ENCODE peak calls at places on chromosome 20, in seven cellular contexts. One of them, this sample, is unnamed.

GRCh38 chr20:57435498-57436222 is 44.5 kb downstream of the RBM38 start:
- DNase-seq in left ventricle myocardium inferior: peak; percentile 69
- DNase-seq in upper lobe of left lung: peak; percentile 86
- DNase-seq in lower lobe of right lung: peak; percentile 87
- DNase-seq in endodermal cell: peak; percentile 72
- DNase-seq in OCI-LY7: peak; percentile 76
- DNase-seq in pancreas: peak; percentile 79
- DNase-seq in this sample: no peak

GRCh38 chr20:54704032-54704635 is 228.7 kb downstream of the DOK5 start:
- DNase-seq in upper lobe of left lung: no peak
- DNase-seq in endodermal cell: no peak
- DNase-seq in lower lobe of right lung: no peak
- DNase-seq in OCI-LY7: no peak
- DNase-seq in pancreas: no peak
- DNase-seq in left ventricle myocardium inferior: no peak
- DNase-seq in this sample: no peak

GRCh38 chr20:59948212-59948611 is 8.0 kb downstream of the FAM217B start:
- DNase-seq in OCI-LY7: no peak
- DNase-seq in upper lobe of left lung: no peak
- DNase-seq in pancreas: no peak
- DNase-seq in lower lobe of right lung: no peak
- DNase-seq in endodermal cell: no peak
- DNase-seq in left ventricle myocardium inferior: no peak
- DNase-seq in this sample: no peak

GRCh38 chr20:9886227-9886626 is 47.4 kb upstream of the PAK5 start:
- DNase-seq in pancreas: no peak
- DNase-seq in left ventricle myocardium inferior: no peak
- DNase-seq in upper lobe of left lung: no peak
- DNase-seq in OCI-LY7: no peak
- DNase-seq in lower lobe of right lung: no peak
- DNase-seq in endodermal cell: no peak
- DNase-seq in this sample: no peak

GRCh38 chr20:6654490-6655247 is 112.8 kb upstream of the BMP2 start:
- DNase-seq in OCI-LY7: no peak
- DNase-seq in endodermal cell: no peak
- DNase-seq in lower lobe of right lung: no peak
- DNase-seq in pancreas: no peak
- DNase-seq in upper lobe of left lung: no peak
- DNase-seq in left ventricle myocardium inferior: no peak
- DNase-seq in this sample: no peak

GRCh38 chr20:50138479-50139393 is 14.8 kb downstream of the PEDS1 start:
- DNase-seq in pancreas: no peak
- DNase-seq in upper lobe of left lung: no peak
- DNase-seq in lower lobe of right lung: no peak
- DNase-seq in left ventricle myocardium inferior: no peak
- DNase-seq in endodermal cell: peak; percentile 69
- DNase-seq in OCI-LY7: no peak
- DNase-seq in this sample: no peak

GRCh38 chr20:42494290-42494689 is 695.4 kb downstream of the PTPRT start:
- DNase-seq in left ventricle myocardium inferior: no peak
- DNase-seq in OCI-LY7: no peak
- DNase-seq in endodermal cell: no peak
- DNase-seq in lower lobe of right lung: no peak
- DNase-seq in upper lobe of left lung: no peak
- DNase-seq in pancreas: no peak
- DNase-seq in this sample: no peak

GRCh38 chr20:17611290-17611539 is 41.3 kb downstream of the DSTN start:
- DNase-seq in endodermal cell: peak; percentile 81
- DNase-seq in OCI-LY7: no peak
- DNase-seq in lower lobe of right lung: no peak
- DNase-seq in left ventricle myocardium inferior: no peak
- DNase-seq in pancreas: no peak
- DNase-seq in upper lobe of left lung: no peak
- DNase-seq in this sample: no peak

GRCh38 chr20:10218536-10219451 is at the start of gene SNAP25:
- DNase-seq in upper lobe of left lung: no peak
- DNase-seq in left ventricle myocardium inferior: no peak
- DNase-seq in OCI-LY7: no peak
- DNase-seq in endodermal cell: peak; percentile 95
- DNase-seq in lower lobe of right lung: no peak
- DNase-seq in pancreas: peak; percentile 37
- DNase-seq in this sample: no peak

GRCh38 chr20:49313271-49313670 is 35.4 kb upstream of the ZNFX1 start:
- DNase-seq in lower lobe of right lung: no peak
- DNase-seq in pancreas: no peak
- DNase-seq in endodermal cell: no peak
- DNase-seq in upper lobe of left lung: no peak
- DNase-seq in left ventricle myocardium inferior: no peak
- DNase-seq in OCI-LY7: no peak
- DNase-seq in this sample: no peak

GRCh38 chr20:62595491-62595890 is 46.8 kb upstream of the SLCO4A1 start:
- DNase-seq in upper lobe of left lung: peak; percentile 53
- DNase-seq in OCI-LY7: no peak
- DNase-seq in endodermal cell: no peak
- DNase-seq in pancreas: peak; percentile 40
- DNase-seq in left ventricle myocardium inferior: peak; percentile 57
- DNase-seq in lower lobe of right lung: no peak
- DNase-seq in this sample: no peak

GRCh38 chr20:26209171-26209941 is 512.7 kb upstream of the ZNF337 start:
- DNase-seq in endodermal cell: peak; percentile 76
- DNase-seq in lower lobe of right lung: peak; percentile 52
- DNase-seq in upper lobe of left lung: peak; percentile 21
- DNase-seq in OCI-LY7: no peak
- DNase-seq in left ventricle myocardium inferior: no peak
- DNase-seq in pancreas: no peak
- DNase-seq in this sample: no peak
- H3K4me3 ChIP-seq in endodermal cell: peak overlapping the region; percentile 56
- H3K4me3 ChIP-seq in lower lobe of right lung: peak overlapping the region; percentile 52
- H3K4me3 ChIP-seq in upper lobe of left lung: peak overlapping the region; percentile 54
- H3K4me3 ChIP-seq in OCI-LY7: no peak overlapping the region
- H3K4me3 ChIP-seq in left ventricle myocardium inferior: peak overlapping the region; percentile 56
- H3K4me3 ChIP-seq in pancreas: no peak overlapping the region
- H3K4me3 ChIP-seq in this sample: peak overlapping the region; percentile 44

DNA sequence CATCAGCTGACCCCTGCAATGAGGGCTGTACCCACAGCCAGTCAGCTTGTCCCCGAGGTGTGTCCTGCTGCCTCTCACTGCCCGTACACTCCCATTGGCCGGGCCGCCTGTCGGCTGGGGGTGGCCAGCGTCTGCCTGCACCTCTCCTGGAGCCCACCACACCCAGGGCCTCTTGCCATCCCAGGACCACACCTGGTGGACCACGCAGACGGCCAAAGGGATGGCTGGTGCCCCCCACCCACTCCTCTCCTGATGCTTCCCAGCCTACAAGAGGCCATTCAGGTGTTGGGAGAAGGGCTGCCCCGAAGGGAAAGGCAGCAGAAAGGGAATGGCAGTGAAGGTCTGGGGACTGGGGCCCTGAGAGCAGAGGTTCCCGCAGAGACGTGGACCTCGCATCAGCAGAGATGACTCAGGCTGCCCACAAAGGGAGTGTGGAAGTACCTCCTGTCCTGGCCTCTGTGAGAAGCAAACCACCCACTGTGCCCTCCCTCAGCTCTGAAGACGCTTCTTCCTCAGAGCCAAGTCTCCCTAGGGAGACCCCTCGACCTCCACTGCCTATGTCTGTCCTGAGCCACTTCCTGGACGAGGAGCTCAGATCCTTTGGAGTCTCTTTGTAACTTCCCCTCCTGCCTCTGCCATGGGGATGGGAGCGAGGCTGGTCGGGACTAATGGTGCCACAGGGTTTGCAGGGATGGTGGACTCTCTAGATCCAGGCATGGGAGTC is 60.9 kb downstream of the PYGB start:
- DNase-seq in pancreas: no peak
- DNase-seq in OCI-LY7: no peak
- DNase-seq in endodermal cell: no peak
- DNase-seq in left ventricle myocardium inferior: no peak
- DNase-seq in upper lobe of left lung: peak; percentile 48
- DNase-seq in lower lobe of right lung: peak; percentile 49
- DNase-seq in this sample: no peak
- H3K4me1 ChIP-seq in pancreas: no peaks in the 10 kb centered on the region
- H3K4me1 ChIP-seq in OCI-LY7: no peaks in the 10 kb centered on the region
- H3K4me1 ChIP-seq in endodermal cell: no peaks in the 10 kb centered on the region
- H3K4me1 ChIP-seq in left ventricle myocardium inferior: peaks cover 29% of the 10 kb centered on the region
- H3K4me1 ChIP-seq in upper lobe of left lung: peaks cover 25% of the 10 kb centered on the region
- H3K4me1 ChIP-seq in lower lobe of right lung: peaks cover 25% of the 10 kb centered on the region
- H3K4me1 ChIP-seq in this sample: peaks cover 23% of the 10 kb centered on the region

GRCh38 chr20:25539742-25540201 is 45.6 kb downstream of the NINL start:
- DNase-seq in lower lobe of right lung: no peak
- DNase-seq in OCI-LY7: no peak
- DNase-seq in pancreas: no peak
- DNase-seq in endodermal cell: no peak
- DNase-seq in left ventricle myocardium inferior: no peak
- DNase-seq in upper lobe of left lung: no peak
- DNase-seq in this sample: no peak

GRCh38 chr20:25541676-25542075 is 43.7 kb downstream of the NINL start:
- DNase-seq in lower lobe of right lung: no peak
- DNase-seq in upper lobe of left lung: no peak
- DNase-seq in endodermal cell: no peak
- DNase-seq in OCI-LY7: no peak
- DNase-seq in pancreas: no peak
- DNase-seq in left ventricle myocardium inferior: no peak
- DNase-seq in this sample: no peak

GRCh38 chr20:25538838-25539665 is 46.3 kb downstream of the NINL start:
- DNase-seq in left ventricle myocardium inferior: peak; percentile 40
- DNase-seq in endodermal cell: no peak
- DNase-seq in OCI-LY7: no peak
- DNase-seq in pancreas: no peak
- DNase-seq in upper lobe of left lung: peak; percentile 50
- DNase-seq in lower lobe of right lung: no peak
- DNase-seq in this sample: no peak

GRCh38 chr20:25537890-25538289 is 47.4 kb downstream of the NINL start:
- DNase-seq in endodermal cell: no peak
- DNase-seq in OCI-LY7: no peak
- DNase-seq in upper lobe of left lung: no peak
- DNase-seq in lower lobe of right lung: no peak
- DNase-seq in pancreas: no peak
- DNase-seq in left ventricle myocardium inferior: no peak
- DNase-seq in this sample: no peak

GRCh38 chr20:25540273-25540672 is 45.1 kb downstream of the NINL start:
- DNase-seq in OCI-LY7: no peak
- DNase-seq in lower lobe of right lung: no peak
- DNase-seq in upper lobe of left lung: peak; percentile 54
- DNase-seq in endodermal cell: peak; percentile 75
- DNase-seq in pancreas: no peak
- DNase-seq in left ventricle myocardium inferior: peak; percentile 38
- DNase-seq in this sample: no peak
- TF ChIP-seq CTCF in OCI-LY7: peak; percentile 26
- TF ChIP-seq CTCF in lower lobe of right lung: peak; percentile 30
- TF ChIP-seq CTCF in upper lobe of left lung: no peak
- TF ChIP-seq CTCF in endodermal cell: peak; percentile 64
- TF ChIP-seq CTCF in pancreas: no peak
- TF ChIP-seq CTCF in left ventricle myocardium inferior: peak; percentile 60
- TF ChIP-seq CTCF in this sample: peak; percentile 20

DNA sequence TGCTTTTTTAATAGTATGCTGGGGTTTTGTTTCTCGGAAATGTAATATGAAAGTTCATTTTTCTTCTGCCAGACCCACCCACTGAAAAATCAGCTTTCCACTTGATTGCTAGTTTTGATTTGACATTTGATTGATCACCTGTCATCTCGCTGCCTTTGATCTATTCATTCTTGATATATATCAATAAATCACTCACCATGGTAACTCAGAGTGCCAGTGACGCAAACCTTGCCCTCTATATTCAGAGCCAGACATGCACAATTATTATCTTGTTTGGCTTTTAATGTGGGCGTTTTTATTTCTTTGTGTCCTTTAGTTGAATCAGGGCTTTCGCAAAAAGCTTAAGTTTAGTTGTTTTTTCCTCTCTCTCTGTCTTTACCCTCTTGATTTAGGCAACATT is 2.0 kb downstream of the TSHZ2 start:
- DNase-seq in upper lobe of left lung: no peak
- DNase-seq in left ventricle myocardium inferior: no peak
- DNase-seq in endodermal cell: no peak
- DNase-seq in pancreas: no peak
- DNase-seq in OCI-LY7: no peak
- DNase-seq in lower lobe of right lung: no peak
- DNase-seq in this sample: peak; percentile 75
- H3K4me3 ChIP-seq in upper lobe of left lung: peak overlapping the region; percentile 49
- H3K4me3 ChIP-seq in left ventricle myocardium inferior: peak overlapping the region; percentile 70
- H3K4me3 ChIP-seq in endodermal cell: no peak overlapping the region
- H3K4me3 ChIP-seq in pancreas: no peak overlapping the region
- H3K4me3 ChIP-seq in OCI-LY7: no peak overlapping the region
- H3K4me3 ChIP-seq in lower lobe of right lung: peak overlapping the region; percentile 58
- H3K4me3 ChIP-seq in this sample: peak overlapping the region; percentile 68

DNA sequence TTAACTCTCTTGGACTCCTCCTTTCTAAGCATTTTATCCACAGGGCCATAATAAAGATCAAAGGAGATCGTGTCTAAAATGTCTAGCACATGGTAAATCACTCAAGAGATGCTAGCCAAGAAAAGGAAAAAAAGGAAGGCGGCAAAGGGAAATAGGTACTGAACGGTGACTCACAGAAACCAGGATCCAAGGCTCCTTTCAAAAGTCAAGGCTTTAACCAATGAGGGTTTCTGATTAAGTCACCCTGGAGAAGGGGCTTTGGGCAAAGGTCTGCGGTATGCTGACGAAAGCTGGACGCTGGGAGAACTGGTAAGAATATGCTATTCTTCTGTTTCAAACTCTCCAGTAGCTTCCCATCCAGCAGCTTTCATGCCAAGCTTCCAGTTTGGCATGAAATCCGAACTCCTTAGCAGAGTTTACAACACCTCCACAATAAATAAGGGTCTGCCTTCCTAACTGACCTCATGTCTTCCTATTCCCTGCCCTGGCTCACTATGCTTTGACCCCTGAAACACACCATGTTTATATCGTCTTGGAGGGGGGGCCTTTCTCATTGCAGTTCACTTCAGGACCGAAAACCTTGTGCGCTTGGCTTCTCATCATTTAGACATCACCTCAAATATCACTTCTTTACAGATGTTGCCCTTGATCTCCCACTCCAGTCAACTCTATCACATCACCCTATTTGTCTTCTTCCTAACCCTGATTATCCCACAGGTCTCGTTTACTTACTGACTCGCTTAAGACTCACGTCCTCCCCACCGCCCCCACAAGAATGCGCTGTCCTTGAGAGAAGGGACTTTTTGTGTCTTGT is 908 bp downstream of the TOMM34 start:
- DNase-seq in endodermal cell: peak; percentile 67
- DNase-seq in lower lobe of right lung: no peak
- DNase-seq in upper lobe of left lung: peak; percentile 40
- DNase-seq in left ventricle myocardium inferior: no peak
- DNase-seq in OCI-LY7: peak; percentile 55
- DNase-seq in pancreas: no peak
- DNase-seq in this sample: no peak
- H3K4me1 ChIP-seq in endodermal cell: peaks cover 11% of the 10 kb centered on the region
- H3K4me1 ChIP-seq in lower lobe of right lung: peaks cover 14% of the 10 kb centered on the region
- H3K4me1 ChIP-seq in upper lobe of left lung: peaks cover 17% of the 10 kb centered on the region
- H3K4me1 ChIP-seq in left ventricle myocardium inferior: peaks cover 27% of the 10 kb centered on the region
- H3K4me1 ChIP-seq in OCI-LY7: peaks cover 63% of the 10 kb centered on the region
- H3K4me1 ChIP-seq in pancreas: no peaks in the 10 kb centered on the region
- H3K4me1 ChIP-seq in this sample: peaks cover 22% of the 10 kb centered on the region

GRCh38 chr20:47173596-47174216 is 182.8 kb downstream of the ZMYND8 start:
- DNase-seq in upper lobe of left lung: no peak
- DNase-seq in endodermal cell: peak; percentile 64
- DNase-seq in left ventricle myocardium inferior: no peak
- DNase-seq in lower lobe of right lung: no peak
- DNase-seq in pancreas: no peak
- DNase-seq in OCI-LY7: no peak
- DNase-seq in this sample: no peak
- TF ChIP-seq CTCF in upper lobe of left lung: no peak
- TF ChIP-seq CTCF in endodermal cell: peak; percentile 61
- TF ChIP-seq CTCF in left ventricle myocardium inferior: no peak
- TF ChIP-seq CTCF in lower lobe of right lung: no peak
- TF ChIP-seq CTCF in pancreas: no peak
- TF ChIP-seq CTCF in OCI-LY7: peak; percentile 37
- TF ChIP-seq CTCF in this sample: no peak

This sample was measured in esophagus muscularis mucosa.